ENCODE peak calls at places on chromosomes 3 and 15, in eight cellular contexts. S, M, B, E, F, V, O and X are unnamed samples. For H3K9me3, the result is how much of the 10 kb centered on the place peaks cover.

GRCh38 chr3:36784012-36784763 is 19.8 kb upstream of the DCLK3 start:
- DNase-seq in F (no peak), E (no peak), O (no peak), V (no peak), M (no peak), S (no peak), B (no peak), X (no peak)

GRCh38 chr3:173913985-173914421 is 516.5 kb downstream of the NLGN1 start:
- DNase-seq in E (no peak), M (no peak), O (no peak), V (no peak), B (no peak), F (no peak), S (no peak), X (no peak)

GRCh38 chr15:88623061-88623460 is 1.9 kb downstream of the AEN start:
- DNase-seq in V (no peak), M (no peak), B (peak), E (no peak), F (peak), O (no peak), S (no peak), X (no peak)

GRCh38 chr3:116085456-116085855 is 359.8 kb downstream of the LSAMP start:
- DNase-seq in V (no peak), B (no peak), M (no peak), O (no peak), E (no peak), S (no peak), F (no peak), X (no peak)

GRCh38 chr3:150374975-150375374 is 33.1 kb upstream of the TSC22D2 start:
- DNase-seq in M (no peak), V (no peak), B (no peak), E (no peak), S (no peak), F (no peak), O (no peak), X (no peak)

GRCh38 chr3:49900491-49901153 is 3.1 kb downstream of the MST1R start:
- DNase-seq in S (no peak), E (no peak), F (no peak), B (peak), V (peak), O (no peak), M (no peak), X (peak)

GRCh38 chr15:99485992-99486370 is 79.8 kb upstream of the MEF2A start:
- DNase-seq in E (no peak), O (no peak), M (no peak), V (no peak), S (no peak), B (peak), F (no peak), X (no peak)

GRCh38 chr3:160768918-160769317 is 12.9 kb downstream of the PPM1L start:
- DNase-seq in V (no peak), F (no peak), M (no peak), E (no peak), O (no peak), S (no peak), B (no peak), X (no peak)

GRCh38 chr3:23129817-23130216 is 73.3 kb upstream of the UBE2E2 start:
- DNase-seq in B (no peak), S (no peak), E (no peak), M (no peak), O (no peak), F (no peak), V (peak), X (no peak)

GRCh38 chr3:39126532-39127071 is 19.1 kb downstream of the TTC21A start:
- DNase-seq in S (peak), V (peak), E (no peak), M (no peak), F (peak), B (no peak), O (peak), X (peak)

GRCh38 chr3:10806001-10806400 is 10.0 kb upstream of the SLC6A11 start:
- DNase-seq in V (no peak), M (no peak), F (no peak), S (no peak), O (peak), E (no peak), B (no peak), X (no peak)

GRCh38 chr15:68022061-68022460 is 32.1 kb upstream of the PIAS1 start:
- DNase-seq in B (no peak), S (no peak), M (no peak), E (no peak), F (peak), O (no peak), V (no peak), X (no peak)

GRCh38 chr3:113273604-113274003 is 62.2 kb downstream of the BOC start:
- DNase-seq in F (no peak), E (no peak), B (no peak), O (no peak), V (no peak), S (no peak), M (no peak), X (no peak)

GRCh38 chr3:47250309-47251060 is 32.1 kb downstream of the KIF9 start:
- DNase-seq in V (peak), B (no peak), M (no peak), O (peak), E (no peak), S (peak), F (no peak), X (no peak)

GRCh38 chr3:72112435-72112834 is 327.5 kb upstream of the PROK2 start:
- DNase-seq in O (no peak), B (no peak), M (no peak), V (no peak), F (no peak), S (no peak), E (no peak), X (no peak)

GRCh38 chr3:72114773-72115172 is 329.8 kb upstream of the PROK2 start:
- DNase-seq in B (peak), F (no peak), O (no peak), E (no peak), S (no peak), M (no peak), V (no peak), X (peak)

GRCh38 chr3:72113564-72113963 is 328.6 kb upstream of the PROK2 start:
- DNase-seq in S (no peak), B (no peak), M (no peak), O (no peak), E (no peak), F (no peak), V (no peak), X (no peak)

GRCh38 chr3:72113964-72114363 is 329.0 kb upstream of the PROK2 start:
- DNase-seq in B (no peak), F (no peak), E (no peak), V (no peak), M (no peak), O (no peak), S (no peak), X (no peak)

GRCh38 chr3:72111265-72111972 is 326.5 kb upstream of the PROK2 start:
- DNase-seq in F (no peak), E (no peak), O (no peak), V (no peak), M (no peak), B (no peak), S (no peak), X (no peak)
- H3K9me3 ChIP-seq in F (under half), E (under half), O (under half), V (under half), M (under half), B (under half), S (under half), X (under half)

GRCh38 chr15:25179673-25180511 is 225.1 kb downstream of the SNRPN start:
- DNase-seq in V (no peak), F (peak), E (no peak), M (no peak), B (peak), S (no peak), O (no peak), X (peak)

GRCh38 chr15:25182736-25183445 is 228.1 kb downstream of the SNRPN start:
- DNase-seq in F (peak), V (no peak), S (no peak), M (no peak), E (no peak), O (peak), B (peak), X (peak)

GRCh38 chr15:25180606-25181289 is 226.0 kb downstream of the SNRPN start:
- DNase-seq in V (no peak), O (peak), B (no peak), M (no peak), S (no peak), E (no peak), F (peak), X (peak)

GRCh38 chr15:25182098-25182478 is 227.3 kb downstream of the SNRPN start:
- DNase-seq in O (no peak), V (no peak), F (peak), M (no peak), E (no peak), S (no peak), B (peak), X (no peak)

DNA sequence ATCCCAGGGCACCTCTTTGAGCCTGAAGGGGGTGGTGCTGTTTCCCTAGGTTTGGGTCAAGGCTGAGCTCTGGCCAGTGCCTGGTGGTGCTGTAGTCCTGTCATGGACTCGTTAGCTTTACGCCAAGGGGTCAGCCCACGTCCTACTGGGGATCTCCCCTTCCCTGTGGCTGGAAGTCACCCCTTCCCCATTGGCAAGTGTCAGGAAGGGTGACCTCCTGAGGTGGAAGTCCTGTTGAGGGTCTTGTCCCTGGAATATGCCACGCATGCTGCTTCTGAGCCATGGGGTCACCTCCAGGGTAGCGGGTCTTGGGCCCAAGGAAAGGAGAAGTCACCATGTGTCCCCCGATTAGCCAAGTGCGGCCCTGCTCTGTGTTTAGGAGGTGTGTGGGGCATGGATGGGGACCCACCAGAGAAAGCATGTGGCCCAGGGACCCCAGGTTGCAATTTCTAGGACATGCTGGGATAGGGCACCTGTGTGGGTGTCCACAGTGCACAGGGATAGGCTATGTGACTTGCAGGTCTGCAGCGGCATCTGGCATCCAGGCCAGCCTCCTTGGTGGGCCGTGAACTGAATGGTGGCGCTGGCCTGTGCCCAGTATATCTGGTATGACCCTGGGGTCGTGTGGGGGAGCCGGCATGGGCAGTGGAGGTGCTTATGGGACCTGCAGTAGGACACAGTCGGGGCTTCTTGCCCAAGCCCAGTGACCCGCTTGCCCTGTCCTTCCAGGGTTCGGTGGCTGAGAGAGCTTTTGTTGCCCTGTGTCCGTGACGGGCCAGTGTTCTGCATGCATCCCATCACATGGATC is 226.7 kb downstream of the SNRPN start:
- DNase-seq in M (no peak), V (no peak), F (peak), B (peak), E (no peak), S (no peak), O (peak), X (peak)
- H3K9me3 ChIP-seq in M (under half), V (under half), F (under half), B (under half), E (under half), S (under half), O (under half), X (half or more)

DNA sequence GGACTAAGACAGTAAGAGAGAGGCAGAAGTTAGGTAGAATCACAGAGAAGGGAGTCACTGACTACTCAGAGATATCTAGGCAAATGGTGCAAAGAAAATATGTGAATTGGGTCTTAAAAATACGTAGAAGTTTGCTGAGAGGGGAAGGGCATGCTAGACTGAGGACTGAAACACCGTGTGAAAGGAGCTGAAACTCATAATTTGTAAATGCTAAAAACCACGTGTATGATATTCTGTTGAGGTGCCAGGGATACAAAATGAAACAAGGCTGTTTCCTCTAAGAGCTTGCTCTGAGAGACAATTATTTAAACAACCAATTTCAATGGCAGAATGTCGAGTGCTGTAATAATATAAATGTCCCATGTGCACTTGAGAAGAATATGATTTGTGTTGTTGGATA is 47.2 kb downstream of the NCK1 start:
- DNase-seq in O (no peak), F (no peak), E (no peak), V (no peak), B (no peak), M (no peak), S (no peak), X (no peak)
- H3K9me3 ChIP-seq in O (under half), F (under half), E (under half), V (under half), B (under half), M (under half), S (under half), X (under half)

GRCh38 chr3:13901935-13902584 is 22.2 kb upstream of the WNT7A start:
- DNase-seq in S (no peak), E (no peak), M (no peak), F (no peak), O (no peak), V (no peak), B (no peak), X (no peak)

DNA sequence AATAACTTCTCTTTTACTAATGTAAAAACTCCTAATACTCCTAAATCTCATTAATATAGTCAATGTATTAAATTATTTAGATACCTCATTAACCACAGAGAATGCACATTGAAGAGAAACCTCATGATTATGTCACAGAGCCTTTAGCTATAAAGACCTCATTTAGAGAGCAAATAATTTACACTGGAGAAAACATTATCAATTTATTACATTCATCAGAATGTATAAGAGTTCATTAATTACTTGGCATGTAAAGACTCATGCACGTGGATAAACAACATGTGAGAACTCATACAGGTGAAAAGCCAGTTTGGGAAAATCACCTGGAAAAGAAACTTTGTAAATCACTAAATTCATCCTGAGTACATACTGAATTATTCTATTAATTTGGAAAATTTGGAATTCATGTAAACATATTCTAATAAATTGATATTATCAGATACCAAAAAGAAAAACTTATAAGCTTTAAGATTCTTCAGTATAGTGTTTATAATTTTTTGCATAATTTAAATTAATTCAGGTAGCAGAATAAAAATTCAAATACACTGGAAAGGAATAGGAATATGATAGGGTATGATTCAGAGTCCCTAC is 22.9 kb upstream of the WNT7A start:
- DNase-seq in O (no peak), B (no peak), S (no peak), M (no peak), F (no peak), E (no peak), V (no peak), X (no peak)
- H3K9me3 ChIP-seq in O (under half), B (under half), S (under half), M (under half), F (under half), E (under half), V (under half), X (under half)

DNA sequence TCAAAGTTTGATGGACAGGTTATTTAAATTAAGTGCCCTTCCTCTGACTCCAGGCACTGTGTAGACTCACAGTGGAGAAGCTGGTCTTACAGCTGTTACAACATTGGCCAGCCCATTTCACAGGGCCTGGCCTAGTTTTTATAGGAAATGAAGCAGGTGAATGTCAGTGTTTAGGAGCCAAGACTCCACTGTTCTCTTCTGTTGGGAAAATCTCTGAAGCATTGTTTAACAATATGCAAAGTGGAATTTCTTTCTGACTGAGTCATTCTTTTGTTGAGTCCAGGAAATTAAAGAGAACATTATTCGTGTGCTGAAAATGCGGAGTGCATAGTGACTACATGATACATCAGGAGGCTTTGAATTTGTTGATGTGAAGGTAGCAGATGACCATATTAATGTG is 64.7 kb downstream of the ARRDC4 start:
- DNase-seq in B (no peak), S (no peak), E (no peak), F (no peak), M (no peak), V (no peak), O (no peak), X (no peak)
- H3K9me3 ChIP-seq in B (under half), S (under half), E (under half), F (under half), M (under half), V (under half), O (under half), X (under half)

DNA sequence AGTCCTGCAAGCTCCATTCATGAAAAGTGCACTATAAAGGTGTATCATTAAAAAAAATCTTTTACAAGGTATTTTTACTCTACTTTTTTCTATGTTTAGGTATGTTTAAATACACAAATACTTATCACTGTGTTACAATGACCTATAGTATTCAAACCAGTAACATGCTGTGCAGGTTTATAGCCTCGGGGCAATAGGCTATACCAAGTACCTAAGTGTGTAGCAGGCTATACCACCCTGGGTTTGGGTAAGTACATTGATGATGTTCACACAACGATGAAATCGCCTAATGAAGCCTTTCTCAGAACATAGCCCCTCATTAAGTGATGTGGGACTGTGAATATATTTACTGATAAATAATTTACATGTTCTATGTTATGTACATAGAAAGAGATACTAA is 104.6 kb downstream of the ATP1B3 start:
- DNase-seq in S (no peak), F (no peak), B (no peak), E (no peak), M (no peak), V (no peak), O (no peak), X (no peak)
- H3K9me3 ChIP-seq in S (under half), F (under half), B (under half), E (under half), M (under half), V (under half), O (under half), X (under half)

GRCh38 chr3:26118165-26118564 is 328.3 kb downstream of the OXSM start:
- DNase-seq in E (no peak), M (no peak), V (peak), F (no peak), O (peak), B (no peak), S (peak), X (no peak)

GRCh38 chr3:26108846-26109489 is 319.1 kb downstream of the OXSM start:
- DNase-seq in O (no peak), S (no peak), M (no peak), F (no peak), V (no peak), B (no peak), E (no peak), X (no peak)

GRCh38 chr3:26114851-26115250 is 325.0 kb downstream of the OXSM start:
- DNase-seq in B (no peak), V (no peak), E (no peak), O (no peak), S (no peak), F (no peak), M (no peak), X (no peak)
- H3K9me3 ChIP-seq in B (under half), V (under half), E (under half), O (under half), S (under half), F (under half), M (under half), X (under half)

GRCh38 chr15:26630857-26631256 is 142.0 kb downstream of the GABRB3 start:
- DNase-seq in B (no peak), V (no peak), E (no peak), S (no peak), O (no peak), F (no peak), M (no peak), X (no peak)
- H3K9me3 ChIP-seq in B (under half), V (under half), E (under half), S (under half), O (under half), F (under half), M (under half), X (under half)